ENCODE peak calls at places on chromosomes 6 and 20, in seven cellular contexts. One of them, this sample, is unnamed.

GRCh38 chr6:27854421-27854820 is 57.8 kb downstream of the OR2B2 start:
- DNase-seq in sigmoid colon: no peak
- DNase-seq in OCI-LY7: peak; percentile 57
- DNase-seq in lower lobe of right lung: no peak
- DNase-seq in WERI-Rb-1: no peak
- DNase-seq in A549: no peak
- DNase-seq in Panc1: no peak
- DNase-seq in this sample: no peak

GRCh38 chr6:34237722-34238506 is 1.2 kb downstream of the HMGA1 start:
- DNase-seq in sigmoid colon: peak; percentile 68
- DNase-seq in OCI-LY7: peak; percentile 90
- DNase-seq in lower lobe of right lung: peak; percentile 70
- DNase-seq in WERI-Rb-1: peak; percentile 90
- DNase-seq in A549: peak; percentile 62
- DNase-seq in Panc1: no peak
- DNase-seq in this sample: no peak

GRCh38 chr20:831251-831650 is 2.3 kb upstream of the FAM110A start:
- DNase-seq in sigmoid colon: peak; percentile 17
- DNase-seq in OCI-LY7: no peak
- DNase-seq in lower lobe of right lung: no peak
- DNase-seq in WERI-Rb-1: no peak
- DNase-seq in A549: no peak
- DNase-seq in Panc1: no peak
- DNase-seq in this sample: no peak

GRCh38 chr6:101011165-101011564 is 130.0 kb upstream of the ASCC3 start:
- DNase-seq in sigmoid colon: no peak
- DNase-seq in OCI-LY7: peak; percentile 90
- DNase-seq in lower lobe of right lung: no peak
- DNase-seq in WERI-Rb-1: no peak
- DNase-seq in A549: no peak
- DNase-seq in Panc1: no peak
- DNase-seq in this sample: no peak

GRCh38 chr20:11453430-11453829 is 464.3 kb upstream of the BTBD3 start:
- DNase-seq in sigmoid colon: no peak
- DNase-seq in OCI-LY7: no peak
- DNase-seq in lower lobe of right lung: no peak
- DNase-seq in WERI-Rb-1: no peak
- DNase-seq in A549: peak; percentile 89
- DNase-seq in Panc1: peak; percentile 33
- DNase-seq in this sample: no peak

GRCh38 chr6:89575562-89575960 is 63.0 kb downstream of the LYRM2 start:
- DNase-seq in sigmoid colon: no peak
- DNase-seq in OCI-LY7: no peak
- DNase-seq in lower lobe of right lung: no peak
- DNase-seq in WERI-Rb-1: no peak
- DNase-seq in A549: no peak
- DNase-seq in Panc1: no peak
- DNase-seq in this sample: no peak

GRCh38 chr6:39755231-39755630 is 30.0 kb upstream of the KIF6 start:
- DNase-seq in sigmoid colon: no peak
- DNase-seq in OCI-LY7: no peak
- DNase-seq in lower lobe of right lung: no peak
- DNase-seq in WERI-Rb-1: no peak
- DNase-seq in A549: no peak
- DNase-seq in Panc1: no peak
- DNase-seq in this sample: no peak

GRCh38 chr6:7589221-7589620 is 777 bp upstream of the SNRNP48 start:
- DNase-seq in sigmoid colon: no peak
- DNase-seq in OCI-LY7: no peak
- DNase-seq in lower lobe of right lung: no peak
- DNase-seq in WERI-Rb-1: no peak
- DNase-seq in A549: no peak
- DNase-seq in Panc1: no peak
- DNase-seq in this sample: no peak

GRCh38 chr6:144912474-144912873 is 627.3 kb downstream of the UTRN start:
- DNase-seq in sigmoid colon: no peak
- DNase-seq in OCI-LY7: no peak
- DNase-seq in lower lobe of right lung: no peak
- DNase-seq in WERI-Rb-1: no peak
- DNase-seq in A549: no peak
- DNase-seq in Panc1: no peak
- DNase-seq in this sample: no peak

GRCh38 chr20:54173653-54174451 is at the start of gene CYP24A1:
- DNase-seq in sigmoid colon: no peak
- DNase-seq in OCI-LY7: no peak
- DNase-seq in lower lobe of right lung: peak; percentile 48
- DNase-seq in WERI-Rb-1: no peak
- DNase-seq in A549: peak; percentile 98
- DNase-seq in Panc1: no peak
- DNase-seq in this sample: no peak

GRCh38 chr6:2077826-2078225 is 167.6 kb downstream of the GMDS start:
- DNase-seq in sigmoid colon: no peak
- DNase-seq in OCI-LY7: no peak
- DNase-seq in lower lobe of right lung: no peak
- DNase-seq in WERI-Rb-1: no peak
- DNase-seq in A549: no peak
- DNase-seq in Panc1: no peak
- DNase-seq in this sample: no peak

GRCh38 chr6:163180874-163181541 is 233.5 kb upstream of the QKI start:
- DNase-seq in sigmoid colon: peak; percentile 84
- DNase-seq in OCI-LY7: no peak
- DNase-seq in lower lobe of right lung: peak; percentile 84
- DNase-seq in WERI-Rb-1: no peak
- DNase-seq in A549: peak; percentile 79
- DNase-seq in Panc1: peak; percentile 50
- DNase-seq in this sample: peak; percentile 77

GRCh38 chr6:1904898-1905297 is 295.2 kb downstream of the FOXC1 start:
- DNase-seq in sigmoid colon: no peak
- DNase-seq in OCI-LY7: no peak
- DNase-seq in lower lobe of right lung: no peak
- DNase-seq in WERI-Rb-1: no peak
- DNase-seq in A549: no peak
- DNase-seq in Panc1: no peak
- DNase-seq in this sample: no peak

GRCh38 chr20:17616480-17617211 is 46.8 kb downstream of the DSTN start:
- DNase-seq in sigmoid colon: peak; percentile 71
- DNase-seq in OCI-LY7: no peak
- DNase-seq in lower lobe of right lung: peak; percentile 41
- DNase-seq in WERI-Rb-1: no peak
- DNase-seq in A549: no peak
- DNase-seq in Panc1: no peak
- DNase-seq in this sample: no peak

GRCh38 chr6:85547719-85548118 is 45.9 kb downstream of the SNX14 start:
- DNase-seq in sigmoid colon: no peak
- DNase-seq in OCI-LY7: no peak
- DNase-seq in lower lobe of right lung: no peak
- DNase-seq in WERI-Rb-1: no peak
- DNase-seq in A549: no peak
- DNase-seq in Panc1: no peak
- DNase-seq in this sample: no peak

GRCh38 chr20:7195704-7196103 is 428.2 kb downstream of the BMP2 start:
- DNase-seq in sigmoid colon: no peak
- DNase-seq in OCI-LY7: no peak
- DNase-seq in lower lobe of right lung: no peak
- DNase-seq in WERI-Rb-1: no peak
- DNase-seq in A549: peak; percentile 21
- DNase-seq in Panc1: peak; percentile 42
- DNase-seq in this sample: no peak

GRCh38 chr6:5125152-5126006 is 40.2 kb downstream of the PPP1R3G start:
- DNase-seq in sigmoid colon: no peak
- DNase-seq in OCI-LY7: no peak
- DNase-seq in lower lobe of right lung: no peak
- DNase-seq in WERI-Rb-1: no peak
- DNase-seq in A549: peak; percentile 16
- DNase-seq in Panc1: no peak
- DNase-seq in this sample: no peak

GRCh38 chr6:77561768-77562314 is 91.0 kb upstream of the MEI4 start:
- DNase-seq in sigmoid colon: no peak
- DNase-seq in OCI-LY7: no peak
- DNase-seq in lower lobe of right lung: no peak
- DNase-seq in WERI-Rb-1: no peak
- DNase-seq in A549: no peak
- DNase-seq in Panc1: no peak
- DNase-seq in this sample: no peak

GRCh38 chr6:167501831-167502385 is 177.0 kb downstream of the TTLL2 start:
- DNase-seq in sigmoid colon: no peak
- DNase-seq in OCI-LY7: no peak
- DNase-seq in lower lobe of right lung: no peak
- DNase-seq in WERI-Rb-1: peak; percentile 41
- DNase-seq in A549: peak; percentile 55
- DNase-seq in Panc1: peak; percentile 13
- DNase-seq in this sample: no peak

DNA sequence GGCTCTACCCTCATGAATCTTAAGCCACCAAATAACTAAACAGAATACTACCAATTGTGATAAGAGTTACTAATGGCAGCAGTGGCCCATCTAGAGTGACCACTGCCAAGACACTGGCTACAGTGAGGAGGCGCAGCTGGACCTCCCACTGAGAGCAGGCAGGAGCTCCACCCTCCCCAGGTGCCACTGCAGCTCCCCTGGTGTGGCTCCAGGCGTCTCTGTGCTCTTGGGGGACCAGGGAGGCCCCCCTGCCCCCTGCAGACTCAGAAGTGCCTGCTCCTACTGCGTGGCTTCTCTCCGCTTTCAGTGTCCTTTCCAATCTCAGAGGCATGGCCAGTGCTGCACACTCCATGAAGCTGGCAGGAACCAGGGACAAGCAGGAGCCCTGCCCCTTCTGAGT is 23.4 kb downstream of the MC3R start:
- DNase-seq in sigmoid colon: no peak
- DNase-seq in OCI-LY7: no peak
- DNase-seq in lower lobe of right lung: no peak
- DNase-seq in WERI-Rb-1: no peak
- DNase-seq in A549: no peak
- DNase-seq in Panc1: no peak
- DNase-seq in this sample: no peak
- H3K9me3 ChIP-seq in sigmoid colon: no peaks in the 10 kb centered on the region
- H3K9me3 ChIP-seq in OCI-LY7: no peaks in the 10 kb centered on the region
- H3K9me3 ChIP-seq in lower lobe of right lung: no peaks in the 10 kb centered on the region
- H3K9me3 ChIP-seq in WERI-Rb-1: no peaks in the 10 kb centered on the region
- H3K9me3 ChIP-seq in A549: no peaks in the 10 kb centered on the region
- H3K9me3 ChIP-seq in Panc1: no peaks in the 10 kb centered on the region
- H3K9me3 ChIP-seq in this sample: peaks cover 2% of the 10 kb centered on the region

GRCh38 chr20:49560646-49561045 is 7.3 kb downstream of the PTGIS start:
- DNase-seq in sigmoid colon: peak; percentile 68
- DNase-seq in OCI-LY7: no peak
- DNase-seq in lower lobe of right lung: no peak
- DNase-seq in WERI-Rb-1: no peak
- DNase-seq in A549: no peak
- DNase-seq in Panc1: no peak
- DNase-seq in this sample: no peak

GRCh38 chr20:49561256-49561655 is 6.7 kb downstream of the PTGIS start:
- DNase-seq in sigmoid colon: peak; percentile 56
- DNase-seq in OCI-LY7: no peak
- DNase-seq in lower lobe of right lung: no peak
- DNase-seq in WERI-Rb-1: no peak
- DNase-seq in A549: no peak
- DNase-seq in Panc1: no peak
- DNase-seq in this sample: no peak

GRCh38 chr20:49561806-49562205 is 6.1 kb downstream of the PTGIS start:
- DNase-seq in sigmoid colon: no peak
- DNase-seq in OCI-LY7: no peak
- DNase-seq in lower lobe of right lung: no peak
- DNase-seq in WERI-Rb-1: no peak
- DNase-seq in A549: no peak
- DNase-seq in Panc1: no peak
- DNase-seq in this sample: no peak

GRCh38 chr20:49563015-49563980 is 4.6 kb downstream of the PTGIS start:
- DNase-seq in sigmoid colon: peak; percentile 30
- DNase-seq in OCI-LY7: no peak
- DNase-seq in lower lobe of right lung: no peak
- DNase-seq in WERI-Rb-1: no peak
- DNase-seq in A549: no peak
- DNase-seq in Panc1: no peak
- DNase-seq in this sample: no peak

GRCh38 chr20:49562341-49563014 is 5.5 kb downstream of the PTGIS start:
- DNase-seq in sigmoid colon: peak; percentile 94
- DNase-seq in OCI-LY7: no peak
- DNase-seq in lower lobe of right lung: no peak
- DNase-seq in WERI-Rb-1: no peak
- DNase-seq in A549: peak; percentile 27
- DNase-seq in Panc1: no peak
- DNase-seq in this sample: peak; percentile 80
- H3K4me3 ChIP-seq in sigmoid colon: peak overlapping the region; percentile 18
- H3K4me3 ChIP-seq in OCI-LY7: no peak overlapping the region
- H3K4me3 ChIP-seq in lower lobe of right lung: no peak overlapping the region
- H3K4me3 ChIP-seq in WERI-Rb-1: no peak overlapping the region
- H3K4me3 ChIP-seq in A549: no peak overlapping the region
- H3K4me3 ChIP-seq in Panc1: no peak overlapping the region
- H3K4me3 ChIP-seq in this sample: peak overlapping the region; percentile 30

GRCh38 chr6:12132351-12133222 is 120.5 kb downstream of the HIVEP1 start:
- DNase-seq in sigmoid colon: no peak
- DNase-seq in OCI-LY7: no peak
- DNase-seq in lower lobe of right lung: no peak
- DNase-seq in WERI-Rb-1: no peak
- DNase-seq in A549: no peak
- DNase-seq in Panc1: no peak
- DNase-seq in this sample: no peak
- TF ChIP-seq CTCF in sigmoid colon: no peak
- TF ChIP-seq CTCF in OCI-LY7: no peak
- TF ChIP-seq CTCF in lower lobe of right lung: no peak
- TF ChIP-seq CTCF in WERI-Rb-1: no peak
- TF ChIP-seq CTCF in A549: no peak
- TF ChIP-seq CTCF in Panc1: no peak
- TF ChIP-seq CTCF in this sample: no peak

DNA sequence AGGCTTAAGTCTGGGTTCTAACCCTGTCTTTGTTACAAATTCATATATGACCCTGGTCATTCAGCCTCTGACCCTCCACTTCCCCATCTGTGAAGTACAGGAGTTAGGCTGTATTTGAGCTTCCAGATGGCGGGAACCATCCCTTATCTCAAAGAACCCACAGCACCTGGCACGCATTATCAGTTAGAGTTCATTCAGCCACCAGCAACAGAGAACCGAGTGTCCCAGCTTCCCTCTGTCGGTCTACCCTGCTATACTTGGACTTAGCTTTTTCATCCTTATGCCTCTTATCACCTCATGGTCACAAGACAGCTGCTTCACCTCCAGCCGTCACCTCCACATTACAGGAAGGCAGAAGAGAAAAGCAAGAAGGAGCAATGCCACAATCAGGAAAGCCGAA is 147.8 kb downstream of the EYA2 start:
- DNase-seq in sigmoid colon: no peak
- DNase-seq in OCI-LY7: no peak
- DNase-seq in lower lobe of right lung: no peak
- DNase-seq in WERI-Rb-1: no peak
- DNase-seq in A549: no peak
- DNase-seq in Panc1: no peak
- DNase-seq in this sample: no peak
- H3K9me3 ChIP-seq in sigmoid colon: no peaks in the 10 kb centered on the region
- H3K9me3 ChIP-seq in OCI-LY7: no peaks in the 10 kb centered on the region
- H3K9me3 ChIP-seq in lower lobe of right lung: no peaks in the 10 kb centered on the region
- H3K9me3 ChIP-seq in WERI-Rb-1: peaks cover 15% of the 10 kb centered on the region
- H3K9me3 ChIP-seq in A549: peaks cover 9% of the 10 kb centered on the region
- H3K9me3 ChIP-seq in Panc1: peaks cover 5% of the 10 kb centered on the region
- H3K9me3 ChIP-seq in this sample: peaks cover 30% of the 10 kb centered on the region

GRCh38 chr6:32700391-32701040 is 34.1 kb upstream of the HLA-DQB1 start:
- DNase-seq in sigmoid colon: no peak
- DNase-seq in OCI-LY7: peak; percentile 70
- DNase-seq in lower lobe of right lung: no peak
- DNase-seq in WERI-Rb-1: peak; percentile 62
- DNase-seq in A549: peak; percentile 58
- DNase-seq in Panc1: peak; percentile 35
- DNase-seq in this sample: no peak
- H3K4me3 ChIP-seq in sigmoid colon: no peak overlapping the region
- H3K4me3 ChIP-seq in OCI-LY7: no peak overlapping the region
- H3K4me3 ChIP-seq in lower lobe of right lung: no peak overlapping the region
- H3K4me3 ChIP-seq in WERI-Rb-1: no peak overlapping the region
- H3K4me3 ChIP-seq in A549: no peak overlapping the region
- H3K4me3 ChIP-seq in Panc1: no peak overlapping the region
- H3K4me3 ChIP-seq in this sample: no peak overlapping the region

GRCh38 chr20:36728986-36729385 is 16.9 kb downstream of the NDRG3 start:
- DNase-seq in sigmoid colon: no peak
- DNase-seq in OCI-LY7: peak; percentile 25
- DNase-seq in lower lobe of right lung: no peak
- DNase-seq in WERI-Rb-1: no peak
- DNase-seq in A549: peak; percentile 34
- DNase-seq in Panc1: no peak
- DNase-seq in this sample: no peak
- TF ChIP-seq CTCF in sigmoid colon: no peak
- TF ChIP-seq CTCF in OCI-LY7: peak; percentile 58
- TF ChIP-seq CTCF in lower lobe of right lung: no peak
- TF ChIP-seq CTCF in WERI-Rb-1: peak; percentile 54
- TF ChIP-seq CTCF in A549: no peak
- TF ChIP-seq CTCF in Panc1: no peak
- TF ChIP-seq CTCF in this sample: no peak

This sample was measured in left ventricle myocardium inferior.